ENCODE peak calls at places on chromosome 19, in ten cellular contexts. J is Peyer's patch, B is breast epithelium, P is HCT116, C is right lobe of liver, D is heart left ventricle, V is ovary, Z is uterus, U is upper lobe of left lung, R is esophagus squamous epithelium. F is an unnamed sample.

GRCh38 chr19:18340990-18341868 is 831 bp downstream of the PGPEP1 start:
- DNase-seq in J (peak), B (peak), P (no peak), C (peak), D (peak), V (peak), Z (peak), U (peak), R (no peak), F (peak)

GRCh38 chr19:5170329-5170745 is 170.3 kb downstream of the PTPRS start:
- DNase-seq in J (no peak), B (no peak), P (no peak), C (peak), D (no peak), V (peak), Z (no peak), U (peak), R (no peak), F (peak)

GRCh38 chr19:42092350-42092749 is 16.4 kb downstream of the ZNF574 start:
- DNase-seq in J (no peak), B (no peak), P (no peak), C (no peak), D (no peak), V (no peak), Z (peak), U (no peak), R (no peak), F (no peak)

GRCh38 chr19:32176591-32176990 is 168.8 kb upstream of the ZNF507 start:
- DNase-seq in J (no peak), B (no peak), P (no peak), C (no peak), D (no peak), V (no peak), Z (no peak), U (no peak), R (no peak), F (no peak)

GRCh38 chr19:14408641-14409120 is 10.5 kb downstream of the DDX39A start:
- DNase-seq in J (no peak), B (no peak), P (no peak), C (no peak), D (no peak), V (no peak), Z (no peak), U (no peak), R (no peak), F (peak)

GRCh38 chr19:51689751-51690358 is 3.3 kb upstream of the SPACA6 start:
- DNase-seq in J (peak), B (no peak), P (no peak), C (peak), D (peak), V (peak), Z (peak), U (no peak), R (no peak), F (peak)

GRCh38 chr19:53870485-53870844 is 2.8 kb downstream of the MYADM start:
- DNase-seq in J (no peak), B (no peak), P (no peak), C (peak), D (no peak), V (no peak), Z (no peak), U (peak), R (no peak), F (peak)

GRCh38 chr19:41861098-41861768 is 1.2 kb downstream of the RPS19 start:
- DNase-seq in J (no peak), B (no peak), P (no peak), C (no peak), D (no peak), V (no peak), Z (no peak), U (no peak), R (no peak), F (no peak)

GRCh38 chr19:44278181-44278690 is 18.6 kb downstream of the ZNF233 start:
- DNase-seq in J (no peak), B (no peak), P (no peak), C (no peak), D (no peak), V (no peak), Z (no peak), U (no peak), R (no peak), F (no peak)

GRCh38 chr19:36573948-36574726 is 1.0 kb upstream of the ZNF529 start:
- DNase-seq in J (no peak), B (no peak), P (no peak), C (no peak), D (no peak), V (no peak), Z (no peak), U (peak), R (no peak), F (peak)

GRCh38 chr19:11045536-11045935 is 43.7 kb upstream of the LDLR start:
- DNase-seq in J (no peak), B (no peak), P (no peak), C (no peak), D (no peak), V (no peak), Z (no peak), U (no peak), R (no peak), F (no peak)

GRCh38 chr19:56294557-56294956 is 20.1 kb downstream of the ZSCAN5A start:
- DNase-seq in J (no peak), B (no peak), P (no peak), C (no peak), D (no peak), V (no peak), Z (no peak), U (no peak), R (no peak), F (no peak)

GRCh38 chr19:18895038-18895827 is 725 bp downstream of the CERS1 start:
- DNase-seq in J (no peak), B (no peak), P (peak), C (no peak), D (peak), V (peak), Z (peak), U (peak), R (no peak), F (peak)

GRCh38 chr19:51141181-51141580 is 920 bp upstream of the SIGLEC7 start:
- DNase-seq in J (no peak), B (no peak), P (no peak), C (no peak), D (no peak), V (no peak), Z (no peak), U (no peak), R (no peak), F (no peak)

GRCh38 chr19:6374711-6375410 is 872 bp downstream of the PSPN start:
- DNase-seq in J (no peak), B (no peak), P (no peak), C (no peak), D (no peak), V (no peak), Z (no peak), U (no peak), R (no peak), F (no peak)

GRCh38 chr19:8585894-8586750 is 8.9 kb upstream of the MYO1F start:
- DNase-seq in J (peak), B (no peak), P (peak), C (no peak), D (peak), V (no peak), Z (no peak), U (no peak), R (no peak), F (no peak)

GRCh38 chr19:1189419-1189818 is 15.4 kb upstream of the SBNO2 start:
- DNase-seq in J (no peak), B (no peak), P (peak), C (no peak), D (no peak), V (no peak), Z (no peak), U (peak), R (no peak), F (no peak)

GRCh38 chr19:47497073-47497766 is 13.2 kb upstream of the KPTN start:
- DNase-seq in J (no peak), B (no peak), P (no peak), C (no peak), D (peak), V (no peak), Z (no peak), U (no peak), R (no peak), F (no peak)

GRCh38 chr19:55676384-55676783 is 1.4 kb downstream of the EPN1 start:
- DNase-seq in J (no peak), B (no peak), P (no peak), C (no peak), D (peak), V (no peak), Z (no peak), U (no peak), R (no peak), F (no peak)

GRCh38 chr19:54299126-54299498 is 13.9 kb downstream of the LILRA5 start:
- DNase-seq in J (no peak), B (no peak), P (no peak), C (no peak), D (no peak), V (no peak), Z (no peak), U (no peak), R (no peak), F (no peak)

GRCh38 chr19:22491746-22492145 is 69.6 kb upstream of the ZNF98 start:
- DNase-seq in J (no peak), B (no peak), P (no peak), C (no peak), D (no peak), V (no peak), Z (no peak), U (no peak), R (no peak), F (no peak)

GRCh38 chr19:37975071-37975470 is 68.1 kb downstream of the SIPA1L3 start:
- DNase-seq in J (peak), B (no peak), P (no peak), C (no peak), D (no peak), V (no peak), Z (no peak), U (no peak), R (no peak), F (peak)

GRCh38 chr19:42695811-42696503 is 44.3 kb downstream of the PSG3 start:
- DNase-seq in J (no peak), B (no peak), P (no peak), C (no peak), D (no peak), V (no peak), Z (no peak), U (no peak), R (no peak), F (no peak)

GRCh38 chr19:5090780-5091575 is 122.1 kb downstream of the KDM4B start:
- DNase-seq in J (no peak), B (no peak), P (no peak), C (no peak), D (peak), V (peak), Z (peak), U (no peak), R (no peak), F (no peak)

GRCh38 chr19:11418518-11419506 is at the start of gene RGL3:
- DNase-seq in J (no peak), B (no peak), P (no peak), C (peak), D (peak), V (no peak), Z (no peak), U (peak), R (no peak), F (peak)

GRCh38 chr19:19461671-19462622 is 53.4 kb downstream of the TSSK6 start:
- DNase-seq in J (peak), B (no peak), P (no peak), C (peak), D (peak), V (peak), Z (peak), U (peak), R (no peak), F (peak)

GRCh38 chr19:17305211-17305516 is 508 bp upstream of the MRPL34 start:
- DNase-seq in J (no peak), B (no peak), P (no peak), C (no peak), D (no peak), V (no peak), Z (no peak), U (no peak), R (no peak), F (no peak)

GRCh38 chr19:17307876-17308377 is 1.4 kb upstream of the DDA1 start:
- DNase-seq in J (no peak), B (no peak), P (no peak), C (no peak), D (no peak), V (no peak), Z (no peak), U (no peak), R (no peak), F (no peak)

GRCh38 chr19:17305517-17306284 is at the start of gene MRPL34:
- DNase-seq in J (peak), B (peak), P (peak), C (peak), D (peak), V (peak), Z (peak), U (peak), R (peak), F (peak)

GRCh38 chr19:17304386-17305047 is 1.2 kb upstream of the MRPL34 start:
- DNase-seq in J (peak), B (peak), P (no peak), C (no peak), D (no peak), V (peak), Z (peak), U (peak), R (no peak), F (peak)

GRCh38 chr19:17306285-17306714 is 628 bp downstream of the MRPL34 start:
- DNase-seq in J (no peak), B (no peak), P (no peak), C (no peak), D (no peak), V (no peak), Z (no peak), U (no peak), R (no peak), F (no peak)
- TF ChIP-seq POLR2A in J (no peak), B (no peak), P (no peak), C (no peak), D (no peak), V (no peak), Z (no peak), U (no peak), R (no peak), F (no peak)

DNA sequence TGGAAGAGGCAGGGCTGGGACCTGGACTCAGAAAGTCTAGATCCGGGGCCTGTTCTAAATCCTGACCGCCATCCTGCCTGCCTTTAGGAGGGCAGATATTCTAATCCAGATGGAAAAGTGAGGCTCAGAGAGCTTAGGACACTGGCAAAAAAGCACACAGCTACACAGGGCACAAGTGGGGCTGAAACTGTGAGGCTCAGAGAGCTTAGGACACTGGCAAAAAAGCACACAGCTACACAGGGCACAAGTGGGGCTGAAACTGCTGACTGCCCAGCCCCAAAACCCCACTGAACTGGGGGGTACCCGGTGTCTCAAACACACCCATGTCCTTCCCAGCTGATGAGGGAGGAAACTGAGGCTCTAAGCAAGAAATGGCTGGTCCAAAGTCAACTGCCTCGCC is 2.0 kb downstream of the AKT1S1 start:
- DNase-seq in J (no peak), B (no peak), P (no peak), C (no peak), D (no peak), V (peak), Z (no peak), U (no peak), R (no peak), F (no peak)
- H3K27ac ChIP-seq in J (no peak), B (peak), P (peak), C (peak), D (peak), V (peak), Z (peak), U (peak), R (peak), F (peak)

GRCh38 chr19:49205114-49205513 is 47.5 kb downstream of the TRPM4 start:
- DNase-seq in J (no peak), B (no peak), P (no peak), C (peak), D (no peak), V (no peak), Z (no peak), U (no peak), R (no peak), F (no peak)

GRCh38 chr19:49201042-49201441 is 43.5 kb downstream of the TRPM4 start:
- DNase-seq in J (no peak), B (no peak), P (no peak), C (no peak), D (no peak), V (no peak), Z (no peak), U (no peak), R (no peak), F (no peak)

GRCh38 chr19:49196527-49197240 is 39.1 kb downstream of the TRPM4 start:
- DNase-seq in J (no peak), B (peak), P (no peak), C (peak), D (peak), V (peak), Z (no peak), U (no peak), R (no peak), F (no peak)

GRCh38 chr19:49194408-49194807 is 36.8 kb downstream of the TRPM4 start:
- DNase-seq in J (no peak), B (no peak), P (no peak), C (no peak), D (no peak), V (no peak), Z (no peak), U (no peak), R (no peak), F (no peak)

GRCh38 chr19:49200238-49200862 is 42.8 kb downstream of the TRPM4 start:
- DNase-seq in J (peak), B (no peak), P (no peak), C (peak), D (no peak), V (no peak), Z (no peak), U (no peak), R (no peak), F (no peak)
- TF ChIP-seq CTCF in J (no peak), B (no peak), P (no peak), C (no peak), D (no peak), V (no peak), Z (no peak), U (no peak), R (no peak), F (no peak)

GRCh38 chr19:39335168-39335567 is 675 bp downstream of the GMFG start:
- DNase-seq in J (no peak), B (no peak), P (no peak), C (no peak), D (no peak), V (no peak), Z (no peak), U (no peak), R (no peak), F (no peak)
- TF ChIP-seq POLR2A in J (no peak), B (no peak), P (no peak), C (no peak), D (no peak), V (no peak), Z (no peak), U (no peak), R (no peak), F (no peak)

GRCh38 chr19:30556230-30556711 is 184.1 kb downstream of the ZNF536 start:
- DNase-seq in J (no peak), B (no peak), P (no peak), C (no peak), D (no peak), V (no peak), Z (no peak), U (no peak), R (no peak), F (no peak)
- H3K27ac ChIP-seq in J (no peak), B (no peak), P (no peak), C (no peak), D (no peak), V (no peak), Z (no peak), U (no peak), R (no peak), F (no peak)

GRCh38 chr19:17336872-17337674 is at the start of gene GTPBP3:
- DNase-seq in J (peak), B (peak), P (peak), C (peak), D (peak), V (peak), Z (peak), U (peak), R (peak), F (peak)
- TF ChIP-seq CTCF in J (no peak), B (no peak), P (no peak), C (no peak), D (no peak), V (no peak), Z (no peak), U (no peak), R (no peak), F (no peak)

DNA sequence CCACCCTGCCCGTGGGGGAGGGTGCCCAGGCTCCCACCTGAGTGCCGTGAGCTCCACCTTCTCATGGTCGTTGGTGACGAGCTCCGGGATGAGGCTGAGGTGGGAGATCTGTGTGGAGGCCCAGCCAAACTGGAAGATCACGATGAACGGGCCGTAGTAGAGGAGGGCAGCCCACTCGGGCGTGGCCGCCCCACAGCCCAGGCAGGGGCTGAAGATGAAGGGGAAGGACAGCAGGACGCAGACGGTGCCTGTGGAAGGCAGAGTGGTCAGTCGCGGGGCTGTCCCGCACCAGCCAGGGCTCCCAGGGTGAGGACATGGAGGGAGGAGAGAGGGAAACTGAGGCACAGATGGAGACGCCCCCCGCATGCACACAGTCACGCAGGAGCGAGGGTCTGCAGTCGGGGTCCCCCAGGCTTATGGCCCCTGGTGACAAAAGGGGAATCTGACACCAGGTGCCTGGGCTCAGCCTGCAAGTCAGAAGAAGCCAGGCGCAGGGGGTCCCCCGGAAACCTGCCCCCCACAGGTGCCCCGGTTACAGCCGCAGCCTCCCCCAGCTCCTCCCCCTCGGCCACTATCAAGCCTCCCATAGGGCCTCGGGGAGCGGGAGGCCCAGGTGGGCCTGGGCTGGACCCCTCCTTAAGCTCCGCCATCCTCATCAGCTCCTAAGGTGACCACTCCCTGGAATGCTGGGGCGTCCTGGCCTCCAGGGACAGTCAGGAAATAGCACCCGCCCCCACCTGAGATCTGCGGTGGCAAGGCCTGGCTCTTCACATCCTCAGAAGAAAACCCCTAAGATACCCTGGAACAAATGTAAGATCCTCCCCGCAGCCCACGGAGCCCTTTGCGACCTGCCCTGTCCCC is 6.2 kb downstream of the MFSD12 start:
- DNase-seq in J (no peak), B (no peak), P (no peak), C (no peak), D (no peak), V (peak), Z (no peak), U (no peak), R (no peak), F (no peak)
- TF ChIP-seq POLR2A in J (no peak), B (no peak), P (no peak), C (no peak), D (no peak), V (no peak), Z (no peak), U (no peak), R (no peak), F (no peak)

GRCh38 chr19:10021446-10021845 is 8.2 kb downstream of the RDH8 start:
- DNase-seq in J (no peak), B (no peak), P (no peak), C (no peak), D (no peak), V (no peak), Z (no peak), U (no peak), R (no peak), F (no peak)

GRCh38 chr19:10026744-10027143 is 13.5 kb downstream of the RDH8 start:
- DNase-seq in J (no peak), B (no peak), P (no peak), C (no peak), D (no peak), V (no peak), Z (no peak), U (no peak), R (no peak), F (no peak)

GRCh38 chr19:10021863-10022262 is 8.6 kb downstream of the RDH8 start:
- DNase-seq in J (no peak), B (no peak), P (no peak), C (no peak), D (no peak), V (no peak), Z (no peak), U (no peak), R (no peak), F (no peak)

GRCh38 chr19:10027158-10027997 is 14.1 kb downstream of the RDH8 start:
- DNase-seq in J (peak), B (peak), P (peak), C (peak), D (peak), V (peak), Z (peak), U (peak), R (peak), F (peak)
- H3K27ac ChIP-seq in J (no peak), B (no peak), P (no peak), C (no peak), D (peak), V (no peak), Z (no peak), U (no peak), R (no peak), F (peak)